ENCODE peak calls at places on chromosomes 4 and X, in nine cellular contexts. W is uterus; N is CD4-positive, alpha-beta T cell; G is A549; S is WTC11; O is left ventricle myocardium inferior; B is cardiac fibroblast; R is mucosa of descending colon; P is fibroblast of lung. C is an unnamed sample.

GRCh38 chr4:33837043-33837442 is 2407.3 kb downstream of the ARAP2 start:
- DNase-seq in G (no peak), N (no peak), R (no peak), P (peak), O (no peak), B (peak), W (no peak), S (no peak), C (no peak)

GRCh38 chr4:7309176-7309575 is 116.8 kb downstream of the SORCS2 start:
- DNase-seq in G (no peak), P (no peak), O (peak), B (no peak), R (no peak), N (no peak), S (no peak), W (no peak), C (no peak)

GRCh38 chr4:66273110-66273509 is 602.8 kb upstream of the EPHA5 start:
- DNase-seq in G (no peak), B (no peak), P (no peak), N (no peak), W (no peak), O (no peak), R (no peak), S (no peak), C (no peak)

GRCh38 chr4:142080960-142081359 is 444.6 kb downstream of the IL15 start:
- DNase-seq in N (no peak), G (no peak), R (no peak), W (no peak), S (no peak), B (no peak), O (no peak), P (no peak), C (no peak)

GRCh38 chrX:3962511-3963350 is 249.3 kb upstream of the PRKX start:
- DNase-seq in N (no peak), O (no peak), G (no peak), P (peak), R (no peak), S (no peak), W (no peak), B (peak), C (no peak)

GRCh38 chr4:166989886-166990285 is 244.4 kb downstream of the SPOCK3 start:
- DNase-seq in G (no peak), B (no peak), O (no peak), W (no peak), P (no peak), N (no peak), S (no peak), R (no peak), C (no peak)

GRCh38 chr4:147340547-147341225 is 140.2 kb upstream of the EDNRA start:
- DNase-seq in W (no peak), S (no peak), O (no peak), B (peak), P (no peak), N (no peak), G (no peak), R (no peak), C (no peak)

GRCh38 chrX:12672362-12673106 is 118.7 kb upstream of the PRPS2 start:
- DNase-seq in B (peak), S (no peak), W (no peak), N (no peak), R (no peak), O (no peak), P (no peak), G (no peak), C (no peak)

GRCh38 chr4:71026086-71026485 is 32.6 kb downstream of the DCK start:
- DNase-seq in R (no peak), N (no peak), W (no peak), B (peak), P (peak), O (no peak), S (no peak), G (peak), C (no peak)

GRCh38 chrX:118254611-118255010 is 91.3 kb upstream of the WDR44 start:
- DNase-seq in O (no peak), B (peak), S (peak), G (peak), P (peak), W (peak), N (peak), R (no peak), C (no peak)

GRCh38 chrX:115912372-115912897 is 258.1 kb upstream of the AGTR2 start:
- DNase-seq in G (no peak), R (no peak), N (no peak), W (no peak), S (peak), O (no peak), P (no peak), B (no peak), C (no peak)
- TF ChIP-seq CTCF in G (no peak), R (no peak), N (no peak), W (no peak), S (no peak), O (no peak), P (no peak), B (peak), C (no peak)

GRCh38 chrX:55206152-55206941 is 13.8 kb upstream of the PAGE5 start:
- DNase-seq in W (no peak), B (no peak), P (no peak), S (no peak), G (no peak), R (no peak), O (no peak), N (no peak), C (no peak)

DNA sequence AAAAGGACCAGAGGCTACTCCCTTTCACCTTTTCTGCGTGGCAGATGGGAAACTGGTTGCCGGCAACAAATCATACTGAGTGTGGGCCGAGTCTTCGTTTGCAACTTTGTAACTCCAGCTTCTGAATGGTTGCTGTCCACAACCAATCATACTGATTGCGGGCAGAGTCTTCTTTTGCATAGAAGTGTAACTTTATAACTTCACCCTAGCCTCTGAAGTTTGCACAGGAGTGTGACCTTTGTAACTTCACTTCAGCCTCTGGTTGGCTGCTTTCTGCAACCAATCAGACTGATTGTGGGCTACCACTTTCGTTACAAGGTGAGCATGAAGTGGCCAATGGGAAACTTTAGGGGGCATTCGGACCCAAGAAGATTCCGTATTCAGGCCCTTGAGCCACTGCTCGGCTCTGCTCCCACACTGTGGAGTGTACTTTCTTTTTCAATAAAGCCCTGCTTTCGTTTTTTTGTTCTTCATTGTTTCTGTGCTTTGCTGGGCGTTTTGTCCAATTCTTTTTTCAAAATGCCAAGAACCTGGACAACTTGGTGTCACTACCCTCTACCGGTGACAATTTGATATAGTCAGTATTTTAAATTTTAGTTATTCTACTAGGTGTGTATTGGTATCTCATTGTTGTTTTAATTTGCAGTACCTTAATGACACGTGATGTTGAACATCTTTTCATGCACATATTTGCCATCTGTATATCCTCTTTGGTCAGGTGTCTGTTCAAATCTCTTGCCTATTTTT is 9.0 kb upstream of the PAGE5 start:
- DNase-seq in W (no peak), S (no peak), N (no peak), G (no peak), P (no peak), O (no peak), R (no peak), B (no peak), C (no peak)
- TF ChIP-seq CTCF in W (no peak), S (no peak), N (no peak), G (no peak), P (no peak), O (no peak), R (no peak), B (no peak), C (no peak)

DNA sequence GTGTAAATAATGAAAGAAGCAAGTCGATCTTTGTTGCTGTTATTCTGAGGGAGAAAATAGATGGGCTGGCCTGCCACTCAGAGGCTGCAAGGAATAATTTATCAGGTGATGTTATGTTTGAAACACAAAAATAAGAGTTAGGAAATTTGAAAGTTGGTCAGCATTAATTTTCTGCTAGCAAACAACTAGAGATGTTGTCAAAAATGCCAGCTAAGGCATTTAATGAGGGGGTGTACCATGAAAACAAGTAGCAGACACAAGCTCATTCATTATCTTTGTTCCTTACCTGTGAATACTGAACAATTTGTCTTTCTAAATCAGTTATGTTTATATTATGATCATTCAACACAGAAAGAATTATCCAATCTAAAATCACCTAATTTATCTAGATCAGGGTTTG is 328.5 kb upstream of the ZFP42 start:
- DNase-seq in O (no peak), W (no peak), R (no peak), B (no peak), G (no peak), N (no peak), P (no peak), S (no peak), C (no peak)
- TF ChIP-seq CTCF in O (no peak), W (no peak), R (no peak), B (no peak), G (no peak), N (no peak), P (no peak), S (no peak), C (no peak)

GRCh38 chrX:63761639-63762038 is 23.4 kb downstream of the ARHGEF9 start:
- DNase-seq in S (no peak), W (no peak), P (no peak), B (no peak), N (no peak), G (no peak), R (no peak), O (no peak), C (no peak)
- TF ChIP-seq CTCF in S (no peak), W (no peak), P (no peak), B (no peak), N (no peak), G (no peak), R (no peak), O (peak), C (no peak)

GRCh38 chr4:129014566-129015509 is 78.5 kb downstream of the SCLT1 start:
- DNase-seq in P (no peak), G (no peak), S (no peak), B (peak), R (no peak), N (no peak), O (no peak), W (no peak), C (no peak)
- TF ChIP-seq CTCF in P (no peak), G (no peak), S (no peak), B (no peak), R (no peak), N (no peak), O (no peak), W (no peak), C (no peak)

GRCh38 chrX:38474543-38474942 is 86.8 kb upstream of the TSPAN7 start:
- DNase-seq in O (no peak), W (no peak), N (no peak), S (peak), P (no peak), R (no peak), B (no peak), G (no peak), C (no peak)
- TF ChIP-seq CTCF in O (no peak), W (no peak), N (no peak), S (no peak), P (no peak), R (no peak), B (no peak), G (no peak), C (no peak)